ENCODE peak calls at places on chromosome 2, in ten cellular contexts. G is choroid plexus epithelial cell, Q is omental fat pad, K is fibroblast of mammary gland, B is neural progenitor cell, D is tibial artery, P is hepatocyte, I is brain microvascular endothelial cell, L is adrenal gland, O is lower lobe of right lung. M is an unnamed sample.

GRCh38 chr2:150609831-150610582 is 122.5 kb upstream of the RND3 start:
- DNase-seq in O (no peak), L (no peak), G (no peak), I (no peak), K (peak), Q (no peak), P (no peak), D (no peak), B (no peak), M (no peak)

GRCh38 chr2:43542285-43542933 is 53.4 kb downstream of the THADA start:
- DNase-seq in Q (no peak), D (no peak), I (no peak), L (no peak), O (no peak), B (peak), G (peak), K (peak), P (peak), M (no peak)

GRCh38 chr2:32591669-32592463 is 36.0 kb upstream of the TTC27 start:
- DNase-seq in P (no peak), B (no peak), L (no peak), Q (no peak), I (peak), O (no peak), D (no peak), G (peak), K (peak), M (no peak)

GRCh38 chr2:11998218-11998617 is 251.8 kb downstream of the LPIN1 start:
- DNase-seq in I (peak), K (no peak), B (no peak), Q (no peak), D (no peak), L (no peak), G (peak), P (no peak), O (no peak), M (no peak)

GRCh38 chr2:115183144-115183543 is 740.7 kb downstream of the DPP10 start:
- DNase-seq in B (peak), O (no peak), I (no peak), Q (no peak), G (no peak), D (no peak), P (no peak), K (no peak), L (no peak), M (no peak)

GRCh38 chr2:43183743-43184142 is 42.7 kb downstream of the ZFP36L2 start:
- DNase-seq in K (no peak), Q (no peak), I (no peak), L (no peak), B (no peak), O (no peak), D (no peak), P (no peak), G (no peak), M (no peak)

GRCh38 chr2:100887713-100888112 is 67.8 kb downstream of the NPAS2 start:
- DNase-seq in G (no peak), L (no peak), K (no peak), Q (no peak), P (no peak), O (no peak), D (no peak), B (no peak), I (no peak), M (no peak)

GRCh38 chr2:38720613-38721241 is 30.4 kb downstream of the SRSF7 start:
- DNase-seq in O (peak), K (peak), Q (peak), G (peak), P (peak), L (peak), I (peak), B (no peak), D (peak), M (peak)

GRCh38 chr2:169670215-169670651 is 24.0 kb downstream of the CFAP210 start:
- DNase-seq in I (peak), O (no peak), L (no peak), D (no peak), G (peak), P (no peak), B (no peak), K (peak), Q (no peak), M (no peak)

GRCh38 chr2:155310589-155310988 is 612.1 kb downstream of the KCNJ3 start:
- DNase-seq in P (peak), L (no peak), B (peak), D (no peak), G (peak), K (peak), I (no peak), Q (no peak), O (no peak), M (no peak)

GRCh38 chr2:65186093-65186868 is 41.4 kb upstream of the ACTR2 start:
- DNase-seq in D (no peak), O (no peak), G (no peak), K (no peak), L (no peak), P (no peak), Q (no peak), B (no peak), I (no peak), M (no peak)

GRCh38 chr2:86622409-86622877 is 1.2 kb downstream of the RNF103 start:
- DNase-seq in I (no peak), L (peak), Q (no peak), G (peak), B (peak), D (peak), P (peak), K (peak), O (peak), M (no peak)

GRCh38 chr2:46814562-46814961 is 101.0 kb downstream of the MCFD2 start:
- DNase-seq in B (no peak), G (no peak), O (no peak), D (no peak), K (no peak), Q (no peak), L (no peak), P (no peak), I (no peak), M (peak)

GRCh38 chr2:66576381-66577330 is 141.7 kb downstream of the MEIS1 start:
- DNase-seq in K (peak), L (peak), B (peak), D (no peak), Q (no peak), G (peak), P (peak), O (no peak), I (no peak), M (no peak)

GRCh38 chr2:773256-774160 is 96.3 kb upstream of the TMEM18 start:
- DNase-seq in I (no peak), B (no peak), P (no peak), O (no peak), K (no peak), Q (no peak), L (no peak), D (no peak), G (no peak), M (no peak)

GRCh38 chr2:172072279-172072678 is 13.0 kb upstream of the DLX1 start:
- DNase-seq in G (no peak), B (no peak), I (no peak), P (no peak), D (no peak), L (no peak), O (no peak), Q (no peak), K (no peak), M (no peak)

GRCh38 chr2:16537347-16537746 is 128.3 kb downstream of the CYRIA start:
- DNase-seq in O (no peak), Q (no peak), P (no peak), K (peak), I (peak), D (no peak), G (peak), B (no peak), L (no peak), M (no peak)

GRCh38 chr2:33620-34019 is 12.7 kb downstream of the FAM110C start:
- DNase-seq in K (no peak), O (no peak), I (no peak), G (no peak), Q (no peak), L (no peak), D (no peak), B (no peak), P (peak), M (no peak)

GRCh38 chr2:86372641-86373502 is 35.4 kb upstream of the REEP1 start:
- DNase-seq in K (peak), L (peak), D (no peak), P (peak), G (peak), Q (no peak), I (peak), O (no peak), B (peak), M (no peak)

GRCh38 chr2:217684431-217685254 is 318.2 kb downstream of the TNS1 start:
- DNase-seq in O (no peak), P (no peak), Q (no peak), G (no peak), I (no peak), D (no peak), L (no peak), B (no peak), K (no peak), M (no peak)

GRCh38 chr2:148877403-148877740 is 2.3 kb downstream of the KIF5C start:
- DNase-seq in D (no peak), L (no peak), I (no peak), K (no peak), G (no peak), B (no peak), Q (no peak), P (no peak), O (no peak), M (no peak)

GRCh38 chr2:149739880-149740265 is 152.3 kb upstream of the MMADHC start:
- DNase-seq in B (no peak), I (no peak), O (no peak), G (no peak), P (no peak), K (peak), D (no peak), Q (no peak), L (no peak), M (no peak)

GRCh38 chr2:152189622-152190495 is 14.3 kb upstream of the STAM2 start:
- DNase-seq in Q (no peak), P (peak), I (peak), K (peak), O (no peak), D (no peak), B (peak), L (peak), G (peak), M (no peak)

GRCh38 chr2:157055660-157056199 is 201.8 kb upstream of the GALNT5 start:
- DNase-seq in L (no peak), B (no peak), Q (no peak), K (peak), P (peak), D (no peak), G (peak), O (no peak), I (peak), M (no peak)

GRCh38 chr2:28193552-28194383 is 198.9 kb upstream of the FOSL2 start:
- DNase-seq in I (no peak), Q (no peak), D (no peak), K (no peak), O (no peak), P (no peak), B (no peak), L (no peak), G (peak), M (no peak)

GRCh38 chr2:15049096-15049993 is 416.8 kb downstream of the LRATD1 start:
- DNase-seq in O (no peak), D (no peak), Q (no peak), G (no peak), P (no peak), L (no peak), B (no peak), I (no peak), K (no peak), M (no peak)

GRCh38 chr2:17615152-17615551 is 74.7 kb downstream of the VSNL1 start:
- DNase-seq in L (no peak), G (no peak), D (no peak), I (no peak), K (no peak), P (no peak), O (no peak), B (no peak), Q (no peak), M (no peak)

GRCh38 chr2:64626146-64626809 is 27.4 kb downstream of the SERTAD2 start:
- DNase-seq in Q (no peak), K (no peak), B (no peak), I (no peak), L (no peak), O (no peak), G (no peak), D (no peak), P (no peak), M (peak)

GRCh38 chr2:72619622-72620021 is 206.2 kb downstream of the EXOC6B start:
- DNase-seq in K (peak), I (peak), G (no peak), P (no peak), D (no peak), Q (no peak), L (no peak), O (no peak), B (peak), M (no peak)

GRCh38 chr2:138403431-138403927 is 98.1 kb upstream of the SPOPL start:
- DNase-seq in Q (no peak), L (no peak), G (no peak), I (no peak), O (no peak), B (no peak), P (no peak), D (no peak), K (no peak), M (no peak)

GRCh38 chr2:147487980-147488289 is 356.9 kb upstream of the ACVR2A start:
- DNase-seq in G (no peak), K (no peak), I (no peak), B (no peak), L (no peak), O (no peak), Q (no peak), P (no peak), D (no peak), M (no peak)

GRCh38 chr2:213306320-213306942 is 22.2 kb downstream of the SPAG16 start:
- DNase-seq in I (peak), D (peak), P (peak), L (peak), B (no peak), K (peak), Q (no peak), G (peak), O (no peak), M (no peak)

GRCh38 chr2:99552529-99552928 is 62.7 kb upstream of the REV1 start:
- DNase-seq in B (no peak), K (no peak), D (no peak), O (no peak), L (no peak), Q (no peak), P (no peak), I (no peak), G (no peak), M (no peak)

GRCh38 chr2:37871453-37872191 is 53.5 kb upstream of the RMDN2 start:
- DNase-seq in K (peak), O (no peak), L (no peak), D (no peak), Q (no peak), G (peak), B (no peak), P (peak), I (peak), M (no peak)

GRCh38 chr2:191645807-191646611 is 31.9 kb upstream of the NABP1 start:
- DNase-seq in D (no peak), B (no peak), P (no peak), L (no peak), K (no peak), Q (no peak), G (no peak), I (no peak), O (no peak), M (no peak)

GRCh38 chr2:166184789-166185188 is 57.0 kb upstream of the SCN1A start:
- DNase-seq in Q (no peak), K (no peak), B (no peak), I (no peak), L (no peak), D (no peak), P (peak), O (no peak), G (no peak), M (no peak)

GRCh38 chr2:166180951-166181812 is 53.4 kb upstream of the SCN1A start:
- DNase-seq in G (peak), P (peak), D (no peak), Q (no peak), O (peak), K (peak), I (peak), L (peak), B (peak), M (peak)

GRCh38 chr2:166173263-166173662 is 45.4 kb upstream of the SCN1A start:
- DNase-seq in Q (no peak), G (no peak), L (no peak), B (no peak), K (no peak), D (no peak), P (no peak), I (no peak), O (no peak), M (no peak)

GRCh38 chr2:166181813-166182154 is 54.0 kb upstream of the SCN1A start:
- DNase-seq in B (no peak), G (no peak), I (no peak), P (no peak), D (no peak), K (no peak), O (no peak), L (no peak), Q (no peak), M (no peak)

GRCh38 chr2:166179201-166179600 is 51.4 kb upstream of the SCN1A start:
- DNase-seq in G (peak), K (peak), Q (no peak), I (no peak), B (no peak), D (no peak), O (no peak), L (no peak), P (no peak), M (no peak)
- TF ChIP-seq CTCF in G (peak), K (peak), Q (no peak), I (no peak), B (peak), D (no peak), O (no peak), L (no peak), P (peak), M (no peak)

DNA sequence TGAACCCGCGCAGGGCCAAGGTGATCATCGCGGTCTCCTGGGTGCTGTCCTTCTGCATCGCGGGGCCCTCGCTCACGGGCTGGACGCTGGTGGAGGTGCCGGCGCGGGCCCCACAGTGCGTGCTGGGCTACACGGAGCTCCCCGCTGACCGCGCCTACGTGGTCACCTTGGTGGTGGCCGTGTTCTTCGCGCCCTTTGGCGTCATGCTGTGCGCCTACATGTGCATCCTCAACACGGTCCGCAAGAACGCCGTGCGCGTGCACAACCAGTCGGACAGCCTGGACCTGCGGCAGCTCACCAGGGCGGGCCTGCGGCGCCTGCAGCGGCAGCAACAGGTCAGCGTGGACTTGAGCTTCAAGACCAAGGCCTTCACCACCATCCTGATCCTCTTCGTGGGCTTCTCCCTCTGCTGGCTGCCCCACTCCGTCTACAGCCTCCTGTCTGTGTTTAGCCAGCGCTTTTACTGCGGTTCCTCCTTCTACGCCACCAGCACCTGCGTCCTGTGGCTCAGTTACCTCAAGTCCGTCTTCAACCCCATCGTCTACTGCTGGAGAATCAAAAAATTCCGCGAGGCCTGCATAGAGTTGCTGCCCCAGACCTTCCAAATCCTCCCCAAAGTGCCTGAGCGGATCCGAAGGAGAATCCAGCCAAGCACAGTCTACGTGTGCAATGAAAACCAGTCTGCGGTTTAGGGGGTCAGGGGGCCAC is 897 bp downstream of the GPR45 start:
- DNase-seq in P (no peak), L (no peak), G (no peak), I (no peak), D (no peak), Q (no peak), K (no peak), O (no peak), B (no peak), M (no peak)
- TF ChIP-seq CTCF in P (no peak), L (no peak), G (no peak), I (no peak), D (no peak), Q (no peak), K (no peak), O (no peak), B (no peak), M (no peak)

GRCh38 chr2:241882090-241882625 is 12.6 kb downstream of the RTP5 start:
- DNase-seq in I (no peak), L (peak), K (peak), Q (no peak), D (peak), O (no peak), B (peak), P (no peak), G (peak), M (peak)
- TF ChIP-seq CTCF in I (peak), L (no peak), K (peak), Q (no peak), D (no peak), O (no peak), B (no peak), P (no peak), G (no peak), M (no peak)

DNA sequence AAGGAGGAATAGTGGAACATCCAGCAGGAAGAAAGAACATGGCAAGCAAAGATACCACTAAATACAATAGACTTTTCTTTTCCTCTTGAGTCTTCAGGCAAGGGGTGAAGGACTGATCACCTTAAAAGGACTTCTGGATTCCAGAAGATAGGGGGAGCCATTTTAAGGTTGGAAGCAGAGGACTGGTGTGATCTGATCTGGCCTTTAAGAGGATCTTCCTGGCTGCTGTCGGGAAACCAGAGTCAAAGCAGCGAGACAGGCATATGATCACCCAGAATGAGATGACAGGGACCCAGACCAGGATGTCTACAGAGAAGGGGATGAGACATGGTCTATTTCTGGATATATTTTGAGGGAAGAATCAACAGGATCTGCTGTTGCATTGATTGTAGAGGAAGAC is 558.0 kb downstream of the STK39 start:
- DNase-seq in G (no peak), D (no peak), P (no peak), Q (no peak), O (no peak), I (no peak), L (no peak), B (peak), K (peak), M (no peak)
- TF ChIP-seq CTCF in G (peak), D (no peak), P (no peak), Q (no peak), O (no peak), I (no peak), L (no peak), B (peak), K (peak), M (no peak)

DNA sequence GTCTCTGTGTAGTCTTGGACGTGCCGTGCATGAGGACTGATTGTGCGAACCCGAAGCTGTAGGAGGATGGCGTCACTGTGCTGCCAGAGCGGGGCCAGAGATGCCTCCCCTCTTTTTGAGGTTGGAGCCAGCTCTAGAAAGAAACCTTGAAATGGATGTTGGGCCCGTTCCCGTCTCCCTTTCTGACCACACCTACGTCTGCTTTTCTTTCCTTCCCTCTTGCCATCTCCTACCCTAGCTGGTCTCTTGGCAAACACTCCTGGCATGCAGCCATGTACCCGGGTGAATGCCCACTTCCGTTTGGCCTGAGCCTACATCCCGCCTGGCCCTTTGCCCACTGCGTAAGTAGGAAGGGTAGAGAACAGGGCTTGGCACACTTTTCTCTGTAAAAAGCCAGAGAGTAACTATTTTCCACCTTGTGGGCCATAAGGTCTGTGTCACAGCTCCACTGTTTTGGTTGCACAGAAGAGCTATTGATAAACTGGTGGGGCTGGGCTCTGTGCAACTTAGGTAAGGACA is 37.4 kb downstream of the SH3BP4 start:
- DNase-seq in I (no peak), G (no peak), Q (peak), K (peak), B (no peak), D (peak), P (no peak), O (peak), L (peak), M (peak)
- TF ChIP-seq CTCF in I (no peak), G (no peak), Q (no peak), K (no peak), B (no peak), D (no peak), P (no peak), O (no peak), L (peak), M (no peak)

GRCh38 chr2:61543062-61543461 is 4.9 kb upstream of the XPO1 start:
- DNase-seq in O (no peak), K (no peak), D (no peak), G (no peak), I (no peak), L (no peak), P (no peak), Q (no peak), B (no peak), M (no peak)
- TF ChIP-seq CTCF in O (no peak), K (no peak), D (no peak), G (no peak), I (peak), L (no peak), P (no peak), Q (no peak), B (peak), M (no peak)

GRCh38 chr2:96267159-96267971 is 1.3 kb downstream of the CIAO1 start:
- DNase-seq in P (peak), I (no peak), O (peak), B (peak), G (peak), K (peak), Q (no peak), D (no peak), L (no peak), M (no peak)
- TF ChIP-seq CTCF in P (peak), I (peak), O (peak), B (peak), G (peak), K (peak), Q (no peak), D (no peak), L (peak), M (no peak)